ENCODE peak calls at places on chromosomes 1 and 21, in six cellular contexts. One of them, this sample, is unnamed.

GRCh38 chr21:26708223-26708800 is 135.2 kb upstream of the CYYR1 start:
- DNase-seq in effector memory CD4-positive, alpha-beta T cell: no peak
- DNase-seq in MM.1S: no peak
- DNase-seq in body of pancreas: no peak
- DNase-seq in aorta: no peak
- DNase-seq in neural progenitor cell: no peak
- DNase-seq in this sample: no peak

GRCh38 chr1:62045579-62045978 is 149.1 kb upstream of the L1TD1 start:
- DNase-seq in effector memory CD4-positive, alpha-beta T cell: no peak
- DNase-seq in MM.1S: no peak
- DNase-seq in body of pancreas: peak; percentile 18
- DNase-seq in aorta: no peak
- DNase-seq in neural progenitor cell: no peak
- DNase-seq in this sample: no peak

GRCh38 chr1:162899422-162900168 is 38.6 kb upstream of the CCDC190 start:
- DNase-seq in effector memory CD4-positive, alpha-beta T cell: no peak
- DNase-seq in MM.1S: no peak
- DNase-seq in body of pancreas: no peak
- DNase-seq in aorta: no peak
- DNase-seq in neural progenitor cell: no peak
- DNase-seq in this sample: no peak

GRCh38 chr1:12140016-12140415 is 26.8 kb upstream of the TNFRSF1B start:
- DNase-seq in effector memory CD4-positive, alpha-beta T cell: no peak
- DNase-seq in MM.1S: no peak
- DNase-seq in body of pancreas: no peak
- DNase-seq in aorta: no peak
- DNase-seq in neural progenitor cell: no peak
- DNase-seq in this sample: no peak

GRCh38 chr1:197081117-197081753 is 14.2 kb upstream of the F13B start:
- DNase-seq in effector memory CD4-positive, alpha-beta T cell: no peak
- DNase-seq in MM.1S: no peak
- DNase-seq in body of pancreas: no peak
- DNase-seq in aorta: no peak
- DNase-seq in neural progenitor cell: no peak
- DNase-seq in this sample: no peak

GRCh38 chr1:56817716-56818463 is 1.3 kb downstream of the FYB2 start:
- DNase-seq in effector memory CD4-positive, alpha-beta T cell: no peak
- DNase-seq in MM.1S: no peak
- DNase-seq in body of pancreas: no peak
- DNase-seq in aorta: no peak
- DNase-seq in neural progenitor cell: no peak
- DNase-seq in this sample: no peak

GRCh38 chr1:47650205-47650604 is 212.4 kb downstream of the FOXD2 start:
- DNase-seq in effector memory CD4-positive, alpha-beta T cell: no peak
- DNase-seq in MM.1S: no peak
- DNase-seq in body of pancreas: peak; percentile 21
- DNase-seq in aorta: no peak
- DNase-seq in neural progenitor cell: no peak
- DNase-seq in this sample: peak; percentile 59

GRCh38 chr1:60073605-60074278 is at the start of gene C1orf87:
- DNase-seq in effector memory CD4-positive, alpha-beta T cell: no peak
- DNase-seq in MM.1S: no peak
- DNase-seq in body of pancreas: peak; percentile 63
- DNase-seq in aorta: peak; percentile 67
- DNase-seq in neural progenitor cell: peak; percentile 61
- DNase-seq in this sample: no peak

GRCh38 chr1:219174672-219175564 is 1.2 kb downstream of the LYPLAL1 start:
- DNase-seq in effector memory CD4-positive, alpha-beta T cell: no peak
- DNase-seq in MM.1S: peak; percentile 15
- DNase-seq in body of pancreas: peak; percentile 71
- DNase-seq in aorta: no peak
- DNase-seq in neural progenitor cell: peak; percentile 54
- DNase-seq in this sample: no peak

GRCh38 chr21:31316488-31317169 is 27.4 kb downstream of the TIAM1 start:
- DNase-seq in effector memory CD4-positive, alpha-beta T cell: no peak
- DNase-seq in MM.1S: no peak
- DNase-seq in body of pancreas: no peak
- DNase-seq in aorta: no peak
- DNase-seq in neural progenitor cell: no peak
- DNase-seq in this sample: no peak

DNA sequence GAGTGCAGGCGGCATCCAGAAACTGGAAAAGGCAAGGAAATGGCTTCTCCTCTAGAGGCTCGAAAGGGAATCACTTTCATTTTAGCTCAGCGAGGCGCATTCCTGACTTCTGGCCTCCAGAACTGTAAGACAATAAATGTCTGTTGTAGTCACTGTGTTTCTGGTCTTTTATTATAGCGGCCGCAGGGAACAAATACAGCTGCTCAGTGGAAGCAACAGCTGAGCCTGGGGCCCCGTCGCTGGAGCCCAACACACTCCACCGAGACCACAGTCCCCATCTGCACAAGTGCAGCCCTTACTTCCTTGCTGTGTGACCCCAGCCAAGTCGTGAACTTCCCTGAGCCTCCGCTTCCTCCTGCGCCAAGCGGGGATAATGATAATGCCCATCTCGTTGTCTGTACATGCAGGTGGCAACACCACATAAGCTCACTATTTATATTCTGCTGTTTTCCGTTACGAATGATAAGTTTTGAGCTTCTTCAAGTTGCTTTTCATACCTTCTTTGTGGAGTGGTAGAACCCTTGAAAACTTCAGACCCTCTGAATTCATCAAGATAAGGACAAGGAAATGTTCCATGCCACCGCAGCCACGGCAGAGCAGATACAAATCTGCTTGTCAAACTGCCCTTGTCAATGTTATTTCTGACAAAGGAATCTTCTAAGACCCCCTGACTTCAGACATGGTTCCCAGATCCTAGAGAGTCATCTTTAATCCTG is 3.2 kb upstream of the LAPTM5 start:
- DNase-seq in effector memory CD4-positive, alpha-beta T cell: no peak
- DNase-seq in MM.1S: no peak
- DNase-seq in body of pancreas: no peak
- DNase-seq in aorta: no peak
- DNase-seq in neural progenitor cell: no peak
- DNase-seq in this sample: no peak
- H3K4me3 ChIP-seq in effector memory CD4-positive, alpha-beta T cell: peak overlapping the region; percentile 42
- H3K4me3 ChIP-seq in MM.1S: no peak overlapping the region
- H3K4me3 ChIP-seq in body of pancreas: no peak overlapping the region
- H3K4me3 ChIP-seq in aorta: no peak overlapping the region
- H3K4me3 ChIP-seq in neural progenitor cell: no peak overlapping the region
- H3K4me3 ChIP-seq in this sample: no peak overlapping the region

GRCh38 chr1:19443321-19443720 is 42.0 kb downstream of the CAPZB start:
- DNase-seq in effector memory CD4-positive, alpha-beta T cell: no peak
- DNase-seq in MM.1S: no peak
- DNase-seq in body of pancreas: no peak
- DNase-seq in aorta: peak; percentile 31
- DNase-seq in neural progenitor cell: no peak
- DNase-seq in this sample: no peak
- H3K27ac ChIP-seq in effector memory CD4-positive, alpha-beta T cell: no peak overlapping the region
- H3K27ac ChIP-seq in MM.1S: no peak overlapping the region
- H3K27ac ChIP-seq in body of pancreas: no peak overlapping the region
- H3K27ac ChIP-seq in aorta: peak overlapping the region; percentile 15
- H3K27ac ChIP-seq in neural progenitor cell: no peak overlapping the region
- H3K27ac ChIP-seq in this sample: peak overlapping the region; percentile 71

GRCh38 chr1:8122477-8123407 is 96.6 kb upstream of the ERRFI1 start:
- DNase-seq in effector memory CD4-positive, alpha-beta T cell: no peak
- DNase-seq in MM.1S: no peak
- DNase-seq in body of pancreas: no peak
- DNase-seq in aorta: no peak
- DNase-seq in neural progenitor cell: no peak
- DNase-seq in this sample: no peak

GRCh38 chr1:8120693-8121260 is 94.7 kb upstream of the ERRFI1 start:
- DNase-seq in effector memory CD4-positive, alpha-beta T cell: no peak
- DNase-seq in MM.1S: no peak
- DNase-seq in body of pancreas: peak; percentile 46
- DNase-seq in aorta: peak; percentile 79
- DNase-seq in neural progenitor cell: no peak
- DNase-seq in this sample: no peak

GRCh38 chr1:8122160-8122476 is 96.0 kb upstream of the ERRFI1 start:
- DNase-seq in effector memory CD4-positive, alpha-beta T cell: no peak
- DNase-seq in MM.1S: no peak
- DNase-seq in body of pancreas: no peak
- DNase-seq in aorta: peak; percentile 81
- DNase-seq in neural progenitor cell: no peak
- DNase-seq in this sample: no peak

GRCh38 chr1:8118031-8118451 is 91.9 kb upstream of the ERRFI1 start:
- DNase-seq in effector memory CD4-positive, alpha-beta T cell: no peak
- DNase-seq in MM.1S: no peak
- DNase-seq in body of pancreas: no peak
- DNase-seq in aorta: no peak
- DNase-seq in neural progenitor cell: peak; percentile 39
- DNase-seq in this sample: no peak

GRCh38 chr1:8121261-8122159 is 95.4 kb upstream of the ERRFI1 start:
- DNase-seq in effector memory CD4-positive, alpha-beta T cell: no peak
- DNase-seq in MM.1S: no peak
- DNase-seq in body of pancreas: peak; percentile 62
- DNase-seq in aorta: peak; percentile 77
- DNase-seq in neural progenitor cell: no peak
- DNase-seq in this sample: peak; percentile 89
- H3K4me3 ChIP-seq in effector memory CD4-positive, alpha-beta T cell: no peak overlapping the region
- H3K4me3 ChIP-seq in MM.1S: no peak overlapping the region
- H3K4me3 ChIP-seq in body of pancreas: no peak overlapping the region
- H3K4me3 ChIP-seq in aorta: no peak overlapping the region
- H3K4me3 ChIP-seq in neural progenitor cell: no peak overlapping the region
- H3K4me3 ChIP-seq in this sample: peak overlapping the region; percentile 28

DNA sequence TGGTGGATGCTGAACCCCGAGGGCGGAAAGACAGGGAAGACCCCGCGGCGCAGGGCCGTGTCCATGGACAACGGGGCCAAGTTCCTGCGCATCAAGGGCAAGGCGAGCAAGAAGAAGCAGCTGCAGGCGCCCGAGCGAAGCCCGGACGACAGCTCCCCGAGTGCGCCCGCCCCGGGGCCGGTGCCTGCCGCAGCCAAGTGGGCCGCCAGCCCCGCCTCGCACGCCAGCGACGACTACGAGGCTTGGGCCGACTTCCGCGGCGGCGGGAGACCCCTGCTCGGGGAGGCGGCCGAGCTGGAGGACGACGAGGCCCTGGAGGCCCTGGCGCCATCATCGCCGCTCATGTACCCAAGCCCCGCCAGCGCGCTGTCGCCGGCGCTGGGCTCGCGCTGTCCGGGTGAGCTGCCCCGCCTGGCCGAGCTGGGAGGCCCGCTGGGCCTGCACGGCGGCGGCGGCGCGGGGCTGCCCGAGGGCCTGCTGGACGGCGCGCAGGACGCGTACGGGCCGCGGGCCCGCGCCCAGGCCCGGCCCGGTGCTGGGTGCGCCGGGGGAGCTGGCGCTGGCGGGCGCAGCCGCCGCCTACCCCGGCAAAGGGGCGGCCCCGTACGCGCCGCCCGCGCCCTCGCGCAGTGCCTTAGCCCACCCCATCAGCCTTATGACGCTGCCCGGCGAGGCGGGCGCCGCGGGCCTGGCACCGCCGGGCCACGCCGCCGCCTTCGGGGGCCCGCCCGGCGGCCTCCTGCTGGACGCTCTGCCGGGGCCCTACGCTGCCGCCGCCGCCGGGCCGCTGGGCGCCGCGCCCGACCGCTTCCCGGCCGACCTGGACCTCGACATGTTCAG is 20.7 kb downstream of the FOXO6 start:
- DNase-seq in effector memory CD4-positive, alpha-beta T cell: no peak
- DNase-seq in MM.1S: no peak
- DNase-seq in body of pancreas: peak; percentile 47
- DNase-seq in aorta: peak; percentile 89
- DNase-seq in neural progenitor cell: peak; percentile 78
- DNase-seq in this sample: no peak
- H3K27ac ChIP-seq in effector memory CD4-positive, alpha-beta T cell: no peak overlapping the region
- H3K27ac ChIP-seq in MM.1S: no peak overlapping the region
- H3K27ac ChIP-seq in body of pancreas: peak overlapping the region; percentile 68
- H3K27ac ChIP-seq in aorta: peak overlapping the region; percentile 92
- H3K27ac ChIP-seq in neural progenitor cell: no peak overlapping the region
- H3K27ac ChIP-seq in this sample: peak overlapping the region; percentile 97

GRCh38 chr1:115643219-115643618 is 1.4 kb downstream of the VANGL1 start:
- DNase-seq in effector memory CD4-positive, alpha-beta T cell: no peak
- DNase-seq in MM.1S: no peak
- DNase-seq in body of pancreas: no peak
- DNase-seq in aorta: no peak
- DNase-seq in neural progenitor cell: no peak
- DNase-seq in this sample: no peak
- H3K4me3 ChIP-seq in effector memory CD4-positive, alpha-beta T cell: no peak overlapping the region
- H3K4me3 ChIP-seq in MM.1S: peak overlapping the region; percentile 65
- H3K4me3 ChIP-seq in body of pancreas: no peak overlapping the region
- H3K4me3 ChIP-seq in aorta: peak overlapping the region; percentile 96
- H3K4me3 ChIP-seq in neural progenitor cell: peak overlapping the region; percentile 75
- H3K4me3 ChIP-seq in this sample: peak overlapping the region; percentile 82

GRCh38 chr1:225825606-225826005 is 15.7 kb downstream of the EPHX1 start:
- DNase-seq in effector memory CD4-positive, alpha-beta T cell: no peak
- DNase-seq in MM.1S: no peak
- DNase-seq in body of pancreas: peak; percentile 45
- DNase-seq in aorta: peak; percentile 41
- DNase-seq in neural progenitor cell: no peak
- DNase-seq in this sample: no peak
- H3K27ac ChIP-seq in effector memory CD4-positive, alpha-beta T cell: no peak overlapping the region
- H3K27ac ChIP-seq in MM.1S: no peak overlapping the region
- H3K27ac ChIP-seq in body of pancreas: peak overlapping the region; percentile 48
- H3K27ac ChIP-seq in aorta: no peak overlapping the region
- H3K27ac ChIP-seq in neural progenitor cell: peak overlapping the region; percentile 70
- H3K27ac ChIP-seq in this sample: no peak overlapping the region

DNA sequence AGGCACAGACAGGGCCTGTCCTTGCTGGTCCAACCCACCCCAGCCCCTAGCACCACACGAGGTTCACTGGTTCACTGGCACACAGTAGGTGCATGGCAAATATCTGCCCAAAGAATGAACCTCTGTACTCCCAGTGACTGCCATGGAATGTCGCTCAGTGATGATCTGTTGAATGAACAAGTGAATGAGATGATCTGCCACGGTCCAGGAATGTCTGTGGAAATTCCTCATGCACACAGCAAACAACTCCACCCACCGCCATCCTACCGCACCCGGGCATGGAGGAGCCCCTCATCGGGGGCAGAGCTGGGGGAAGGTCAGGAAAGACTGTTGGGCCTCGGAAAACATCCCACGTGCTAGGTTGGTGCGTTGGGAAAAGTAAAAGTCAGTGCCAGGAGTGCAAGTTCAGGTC is 1.7 kb downstream of the HSPG2 start:
- DNase-seq in effector memory CD4-positive, alpha-beta T cell: no peak
- DNase-seq in MM.1S: no peak
- DNase-seq in body of pancreas: no peak
- DNase-seq in aorta: no peak
- DNase-seq in neural progenitor cell: no peak
- DNase-seq in this sample: no peak
- H3K4me3 ChIP-seq in effector memory CD4-positive, alpha-beta T cell: no peak overlapping the region
- H3K4me3 ChIP-seq in MM.1S: no peak overlapping the region
- H3K4me3 ChIP-seq in body of pancreas: no peak overlapping the region
- H3K4me3 ChIP-seq in aorta: peak overlapping the region; percentile 96
- H3K4me3 ChIP-seq in neural progenitor cell: peak overlapping the region; percentile 82
- H3K4me3 ChIP-seq in this sample: peak overlapping the region; percentile 74

GRCh38 chr1:165424454-165425283 is 20.3 kb downstream of the RXRG start:
- DNase-seq in effector memory CD4-positive, alpha-beta T cell: no peak
- DNase-seq in MM.1S: peak; percentile 80
- DNase-seq in body of pancreas: no peak
- DNase-seq in aorta: no peak
- DNase-seq in neural progenitor cell: no peak
- DNase-seq in this sample: no peak
- H3K27ac ChIP-seq in effector memory CD4-positive, alpha-beta T cell: peak overlapping the region; percentile 31
- H3K27ac ChIP-seq in MM.1S: peak overlapping the region; percentile 18
- H3K27ac ChIP-seq in body of pancreas: no peak overlapping the region
- H3K27ac ChIP-seq in aorta: no peak overlapping the region
- H3K27ac ChIP-seq in neural progenitor cell: no peak overlapping the region
- H3K27ac ChIP-seq in this sample: peak overlapping the region; percentile 44

GRCh38 chr1:165857046-165857801 is 29.8 kb downstream of the UCK2 start:
- DNase-seq in effector memory CD4-positive, alpha-beta T cell: no peak
- DNase-seq in MM.1S: no peak
- DNase-seq in body of pancreas: no peak
- DNase-seq in aorta: no peak
- DNase-seq in neural progenitor cell: no peak
- DNase-seq in this sample: no peak
- H3K4me3 ChIP-seq in effector memory CD4-positive, alpha-beta T cell: no peak overlapping the region
- H3K4me3 ChIP-seq in MM.1S: no peak overlapping the region
- H3K4me3 ChIP-seq in body of pancreas: no peak overlapping the region
- H3K4me3 ChIP-seq in aorta: no peak overlapping the region
- H3K4me3 ChIP-seq in neural progenitor cell: no peak overlapping the region
- H3K4me3 ChIP-seq in this sample: no peak overlapping the region

This sample was measured in coronary artery.